ENCODE peak calls at places on chromosomes 11 and 22, in seven cellular contexts. J, A, H, S, D, Y and P are unnamed samples.

GRCh38 chr11:235180-235997 is 753 bp downstream of the SIRT3 start:
- DNase-seq in J (no peak), A (no peak), H (no peak), S (no peak), D (peak), Y (peak), P (no peak)

GRCh38 chr22:22681221-22681739 is 36.9 kb downstream of the GGTLC2 start:
- DNase-seq in J (peak), A (no peak), H (no peak), S (no peak), D (no peak), Y (no peak), P (no peak)

GRCh38 chr11:122803306-122803705 is 35.0 kb upstream of the CRTAM start:
- DNase-seq in J (peak), A (no peak), H (no peak), S (no peak), D (no peak), Y (no peak), P (peak)

GRCh38 chr11:132631956-132632355 is 900.3 kb downstream of the OPCML start:
- DNase-seq in J (peak), A (no peak), H (no peak), S (no peak), D (no peak), Y (no peak), P (no peak)

GRCh38 chr22:44329179-44329796 is 16.5 kb upstream of the SHISAL1 start:
- DNase-seq in J (no peak), A (no peak), H (no peak), S (no peak), D (no peak), Y (no peak), P (no peak)

GRCh38 chr11:123219066-123219697 is 24.1 kb upstream of the CLMP start:
- DNase-seq in J (no peak), A (no peak), H (no peak), S (no peak), D (no peak), Y (no peak), P (peak)

GRCh38 chr11:8814923-8815240 is 96.1 kb upstream of the AKIP1 start:
- DNase-seq in J (no peak), A (no peak), H (no peak), S (no peak), D (no peak), Y (no peak), P (no peak)

GRCh38 chr11:102399189-102399588 is 52.2 kb downstream of the BIRC2 start:
- DNase-seq in J (no peak), A (no peak), H (no peak), S (no peak), D (no peak), Y (no peak), P (no peak)

GRCh38 chr11:30889116-30889765 is 303.1 kb upstream of the MPPED2 start:
- DNase-seq in J (peak), A (no peak), H (no peak), S (no peak), D (no peak), Y (no peak), P (no peak)

GRCh38 chr22:21447694-21448402 is 19.3 kb upstream of the TMEM191C start:
- DNase-seq in J (no peak), A (no peak), H (peak), S (no peak), D (peak), Y (peak), P (no peak)

GRCh38 chr22:42801537-42802165 is 55.4 kb downstream of the ARFGAP3 start:
- DNase-seq in J (no peak), A (no peak), H (no peak), S (no peak), D (no peak), Y (no peak), P (no peak)

GRCh38 chr11:69213964-69214363 is 58.2 kb downstream of the SMIM38 start:
- DNase-seq in J (no peak), A (no peak), H (no peak), S (no peak), D (no peak), Y (peak), P (no peak)

GRCh38 chr11:12088047-12088481 is 22.3 kb upstream of the MICAL2 start:
- DNase-seq in J (peak), A (peak), H (no peak), S (no peak), D (peak), Y (no peak), P (no peak)

GRCh38 chr11:122229078-122229477 is 113.1 kb upstream of the BLID start:
- DNase-seq in J (no peak), A (no peak), H (no peak), S (no peak), D (no peak), Y (no peak), P (no peak)

GRCh38 chr22:17896552-17896951 is 122.3 kb upstream of the BID start:
- DNase-seq in J (peak), A (no peak), H (peak), S (no peak), D (peak), Y (peak), P (no peak)

GRCh38 chr22:32765117-32765618 is 36.3 kb upstream of the TIMP3 start:
- DNase-seq in J (no peak), A (no peak), H (no peak), S (no peak), D (no peak), Y (no peak), P (no peak)

GRCh38 chr11:74330065-74330858 is 18.8 kb upstream of the P4HA3 start:
- DNase-seq in J (peak), A (no peak), H (no peak), S (no peak), D (no peak), Y (no peak), P (no peak)

GRCh38 chr22:40044870-40045834 is 50.4 kb downstream of the FAM83F start:
- DNase-seq in J (peak), A (peak), H (peak), S (no peak), D (peak), Y (peak), P (no peak)

GRCh38 chr11:69943066-69943465 is 123.8 kb upstream of the FGF3 start:
- DNase-seq in J (no peak), A (no peak), H (no peak), S (no peak), D (no peak), Y (no peak), P (no peak)

GRCh38 chr11:105639527-105639926 is 29.7 kb downstream of the GRIA4 start:
- DNase-seq in J (no peak), A (no peak), H (no peak), S (no peak), D (no peak), Y (no peak), P (no peak)

GRCh38 chr11:96393753-96394348 is 4.0 kb downstream of the JRKL start:
- DNase-seq in J (peak), A (no peak), H (no peak), S (no peak), D (no peak), Y (no peak), P (peak)

GRCh38 chr22:17862646-17863181 is 88.4 kb upstream of the BID start:
- DNase-seq in J (no peak), A (no peak), H (no peak), S (no peak), D (no peak), Y (no peak), P (no peak)

GRCh38 chr11:15672822-15673221 is 558.1 kb downstream of the INSC start:
- DNase-seq in J (peak), A (no peak), H (no peak), S (no peak), D (no peak), Y (no peak), P (no peak)

GRCh38 chr11:120985718-120986569 is 38.0 kb upstream of the TBCEL start:
- DNase-seq in J (peak), A (peak), H (peak), S (no peak), D (no peak), Y (peak), P (no peak)

GRCh38 chr11:12625438-12626071 is 48.7 kb upstream of the TEAD1 start:
- DNase-seq in J (peak), A (no peak), H (no peak), S (no peak), D (no peak), Y (no peak), P (peak)

GRCh38 chr11:79437274-79437980 is 3.4 kb downstream of the TENM4 start:
- DNase-seq in J (peak), A (peak), H (peak), S (no peak), D (no peak), Y (peak), P (no peak)

GRCh38 chr11:12144306-12145174 is 34.1 kb downstream of the MICAL2 start:
- DNase-seq in J (no peak), A (no peak), H (no peak), S (no peak), D (no peak), Y (no peak), P (no peak)

GRCh38 chr11:129280027-129280811 is 88.1 kb upstream of the ARHGAP32 start:
- DNase-seq in J (peak), A (no peak), H (no peak), S (no peak), D (no peak), Y (no peak), P (no peak)

GRCh38 chr22:47631571-47632102 is 869.2 kb downstream of the TBC1D22A start:
- DNase-seq in J (no peak), A (no peak), H (no peak), S (no peak), D (no peak), Y (no peak), P (no peak)

GRCh38 chr22:37337204-37337943 is 55.1 kb downstream of the CYTH4 start:
- DNase-seq in J (peak), A (no peak), H (no peak), S (no peak), D (no peak), Y (no peak), P (no peak)

GRCh38 chr22:38467438-38467903 is 425 bp upstream of the KDELR3 start:
- DNase-seq in J (no peak), A (peak), H (peak), S (no peak), D (no peak), Y (no peak), P (no peak)

GRCh38 chr22:46754110-46754799 is 8.2 kb upstream of the TBC1D22A start:
- DNase-seq in J (peak), A (peak), H (peak), S (peak), D (no peak), Y (peak), P (peak)

GRCh38 chr22:41256254-41256897 is 15.6 kb upstream of the CHADL start:
- DNase-seq in J (peak), A (no peak), H (no peak), S (no peak), D (no peak), Y (no peak), P (peak)

GRCh38 chr11:40403321-40403720 is 1056.1 kb downstream of the LRRC4C start:
- DNase-seq in J (no peak), A (no peak), H (no peak), S (no peak), D (no peak), Y (no peak), P (no peak)

GRCh38 chr11:66172146-66172545 is 96.3 kb upstream of the RAB1B start:
- DNase-seq in J (peak), A (no peak), H (no peak), S (no peak), D (no peak), Y (no peak), P (peak)

GRCh38 chr11:129505266-129505665 is 129.6 kb downstream of the BARX2 start:
- DNase-seq in J (no peak), A (no peak), H (no peak), S (no peak), D (no peak), Y (no peak), P (no peak)

GRCh38 chr11:60710482-60710881 is 11.1 kb downstream of the MS4A8 start:
- DNase-seq in J (no peak), A (no peak), H (no peak), S (no peak), D (no peak), Y (no peak), P (no peak)
- TF ChIP-seq CTCF in J (no peak), A (peak), H (no peak), S (no peak), D (no peak), Y (no peak), P (peak)

DNA sequence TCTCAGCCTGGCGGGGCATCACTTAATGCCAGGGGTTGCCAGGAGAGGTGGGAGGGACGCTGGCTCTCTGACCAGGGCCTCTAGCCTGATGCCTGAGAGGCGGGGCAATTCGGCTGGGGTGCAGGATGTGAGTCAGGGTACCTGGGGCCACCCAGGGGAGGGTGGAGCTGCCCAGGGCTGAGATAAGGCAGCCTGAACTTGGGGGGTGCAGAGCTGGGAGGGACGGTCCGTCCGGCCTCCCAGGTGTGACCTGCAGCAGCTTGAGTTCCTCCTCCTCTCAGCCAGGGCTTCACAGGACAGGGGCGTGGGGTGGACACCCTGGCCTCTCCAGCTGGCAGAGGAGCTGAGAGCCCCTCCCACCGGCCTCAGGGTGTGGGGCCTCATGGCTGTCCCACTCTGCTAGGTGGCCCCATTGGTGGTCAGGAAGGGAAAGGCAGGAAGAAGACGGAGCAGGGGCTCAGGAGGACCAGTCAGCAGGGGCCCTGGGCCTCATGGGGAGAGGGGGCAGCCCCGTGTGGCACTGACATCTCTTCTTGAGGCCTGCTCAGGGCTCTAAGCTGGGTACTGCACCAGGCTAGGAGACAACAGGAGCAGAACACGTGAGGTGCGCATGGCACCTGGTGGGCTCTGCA is 942 bp upstream of the RPS6KA4 start:
- DNase-seq in J (no peak), A (peak), H (no peak), S (no peak), D (no peak), Y (no peak), P (no peak)
- H3K27ac ChIP-seq in J (peak), A (peak), H (peak), S (peak), D (peak), Y (peak), P (no peak)

GRCh38 chr11:63922673-63923192 is 5.8 kb upstream of the RCOR2 start:
- DNase-seq in J (no peak), A (no peak), H (no peak), S (no peak), D (no peak), Y (no peak), P (no peak)

GRCh38 chr11:63919267-63920125 is 2.5 kb upstream of the RCOR2 start:
- DNase-seq in J (peak), A (peak), H (peak), S (no peak), D (peak), Y (no peak), P (no peak)

GRCh38 chr11:63918576-63919171 is 1.7 kb upstream of the RCOR2 start:
- DNase-seq in J (peak), A (peak), H (peak), S (no peak), D (no peak), Y (no peak), P (no peak)

GRCh38 chr11:63920126-63920869 is 3.3 kb upstream of the RCOR2 start:
- DNase-seq in J (peak), A (peak), H (peak), S (no peak), D (peak), Y (no peak), P (no peak)

DNA sequence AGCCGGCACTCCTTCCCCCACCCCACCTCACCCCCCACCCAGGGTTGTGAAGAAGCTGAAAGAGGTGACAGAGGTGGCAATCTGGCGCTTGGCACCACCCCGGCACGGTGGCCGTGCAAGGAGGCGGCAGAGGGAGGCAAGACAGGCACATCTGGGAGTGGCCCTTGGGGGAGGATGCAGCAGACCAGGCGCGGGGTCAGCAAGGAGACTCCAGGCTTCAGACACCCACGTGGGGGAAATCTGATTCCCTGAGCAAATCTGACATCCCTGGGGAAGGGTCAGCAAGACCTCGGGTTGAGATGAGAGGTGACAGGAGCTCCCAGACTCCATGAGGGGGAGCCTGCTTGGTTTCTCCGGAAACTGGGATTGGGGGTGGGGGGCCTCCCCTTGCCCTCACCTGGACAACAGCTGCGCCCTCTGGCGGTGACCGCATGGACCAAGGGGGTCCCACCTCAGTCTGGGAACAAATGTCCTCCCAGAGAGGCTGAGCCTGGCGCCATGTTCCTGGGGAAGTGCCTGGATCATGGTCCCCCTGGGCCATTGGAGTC is 4.0 kb upstream of the RCOR2 start:
- DNase-seq in J (no peak), A (peak), H (peak), S (no peak), D (no peak), Y (no peak), P (no peak)
- H3K4me3 ChIP-seq in J (no peak), A (no peak), H (no peak), S (no peak), D (no peak), Y (no peak), P (no peak)

DNA sequence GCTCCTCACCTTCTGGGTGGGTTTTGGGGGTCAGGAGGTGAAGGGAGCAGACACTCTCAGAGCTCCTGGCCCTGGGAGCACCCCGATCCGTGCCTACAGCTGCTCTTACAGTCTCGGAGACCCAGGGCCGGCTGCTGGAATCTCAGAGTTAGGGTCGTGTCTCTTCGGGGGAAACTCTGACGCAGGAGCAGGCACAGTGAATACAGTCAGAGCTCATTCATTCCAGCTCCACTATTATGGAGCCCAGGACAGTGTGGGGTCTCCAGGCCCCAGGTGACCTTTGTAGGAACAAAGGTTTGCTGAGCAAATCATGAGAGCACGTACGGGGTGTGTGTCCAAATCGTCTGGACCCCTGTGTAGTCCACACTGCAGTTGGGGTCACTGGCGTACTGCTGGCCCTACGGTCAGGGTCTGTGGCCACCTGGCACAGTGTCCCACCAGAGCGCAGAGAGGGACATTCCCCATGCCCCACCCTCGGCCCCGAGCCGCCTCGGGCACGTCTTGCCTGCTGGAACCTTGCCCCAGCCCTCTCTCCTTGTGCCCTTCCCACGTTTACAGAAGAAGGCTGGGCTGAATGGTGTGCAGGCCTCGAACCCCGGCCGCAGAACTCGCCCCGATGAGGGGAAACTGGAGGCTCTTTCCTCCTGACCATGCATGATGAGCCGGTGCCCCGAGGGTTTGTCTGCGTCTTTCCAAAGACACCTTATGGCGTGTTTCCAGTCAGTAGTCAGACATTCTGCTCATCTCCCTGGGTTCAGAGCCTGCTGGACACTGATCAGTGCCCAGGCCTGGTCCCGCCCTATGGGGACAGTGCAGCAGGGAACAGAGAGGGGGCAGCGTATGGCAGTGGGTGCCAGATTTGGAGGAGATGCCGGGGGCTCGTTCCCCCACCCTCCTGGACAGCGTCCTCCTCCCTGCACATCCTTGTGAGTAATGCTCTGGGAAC is 1166.6 kb downstream of the BRD1 start:
- DNase-seq in J (no peak), A (no peak), H (no peak), S (no peak), D (no peak), Y (no peak), P (no peak)
- TF ChIP-seq CTCF in J (no peak), A (no peak), H (no peak), S (no peak), D (no peak), Y (no peak), P (no peak)

GRCh38 chr11:117316197-117316961 is at the start of gene BACE1:
- DNase-seq in J (peak), A (peak), H (peak), S (no peak), D (peak), Y (peak), P (peak)
- H3K27ac ChIP-seq in J (peak), A (no peak), H (peak), S (peak), D (peak), Y (peak), P (no peak)

GRCh38 chr11:2367266-2368160 is 9.6 kb upstream of the CD81 start:
- DNase-seq in J (no peak), A (no peak), H (no peak), S (no peak), D (no peak), Y (peak), P (no peak)

GRCh38 chr11:2366271-2366670 is 10.8 kb upstream of the CD81 start:
- DNase-seq in J (peak), A (no peak), H (no peak), S (no peak), D (peak), Y (no peak), P (no peak)

GRCh38 chr11:2366733-2367132 is 10.4 kb upstream of the CD81 start:
- DNase-seq in J (no peak), A (no peak), H (no peak), S (no peak), D (peak), Y (no peak), P (no peak)

GRCh38 chr11:2363816-2364370 is 13.2 kb upstream of the CD81 start:
- DNase-seq in J (no peak), A (no peak), H (no peak), S (no peak), D (no peak), Y (no peak), P (no peak)

DNA sequence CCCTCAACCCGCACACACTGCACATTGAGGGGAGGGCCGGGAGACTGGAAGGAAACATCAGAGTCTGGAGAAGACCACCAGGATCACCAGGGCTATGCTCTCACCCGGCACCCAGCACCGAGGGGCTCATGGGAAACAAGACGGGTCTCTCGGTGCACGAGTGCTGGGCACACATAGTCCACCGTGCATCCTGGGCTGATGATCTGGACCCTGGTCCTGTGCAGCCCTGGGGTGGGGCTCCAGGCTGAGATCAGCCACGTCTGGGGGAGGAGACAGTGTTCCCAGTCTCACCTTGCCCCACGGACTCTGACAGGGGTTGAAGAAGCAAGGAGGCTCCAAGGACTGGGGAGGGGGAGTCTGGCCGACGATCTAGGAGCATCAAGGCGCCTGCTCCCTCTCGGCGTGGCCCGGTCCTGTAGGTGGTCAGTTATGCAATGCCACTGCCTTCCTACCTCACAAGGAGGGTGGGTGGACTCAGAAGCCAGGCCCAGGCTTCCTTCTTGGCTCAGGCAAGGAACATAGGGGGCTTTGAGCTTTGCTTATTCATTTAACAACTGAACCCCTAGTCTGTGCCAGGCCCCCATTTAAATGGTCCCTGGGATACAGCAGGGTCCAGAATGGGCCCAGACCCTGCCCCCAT is 11.4 kb upstream of the CD81 start:
- DNase-seq in J (no peak), A (no peak), H (no peak), S (no peak), D (no peak), Y (no peak), P (no peak)
- H3K4me3 ChIP-seq in J (no peak), A (no peak), H (no peak), S (no peak), D (no peak), Y (no peak), P (no peak)